ENCODE peak calls at places on chromosomes 12 and 14, in five cellular contexts. One of them, this sample, is unnamed.

GRCh38 chr14:22539831-22540230 is 49.2 kb downstream of the DAD1 start:
- DNase-seq in RKO: no peak
- DNase-seq in activated naive CD4-positive, alpha-beta T cell: no peak
- DNase-seq in HS-27A: no peak
- DNase-seq in brain microvascular endothelial cell: no peak
- DNase-seq in this sample: no peak

GRCh38 chr12:49055978-49056754 is 4.4 kb downstream of the KMT2D start:
- DNase-seq in activated naive CD4-positive, alpha-beta T cell: no peak
- DNase-seq in brain microvascular endothelial cell: peak
- DNase-seq in HS-27A: no peak
- DNase-seq in RKO: peak
- DNase-seq in this sample: peak

GRCh38 chr14:30553311-30553989 is 5.5 kb upstream of the G2E3 start:
- DNase-seq in activated naive CD4-positive, alpha-beta T cell: no peak
- DNase-seq in brain microvascular endothelial cell: peak
- DNase-seq in RKO: peak
- DNase-seq in HS-27A: no peak
- DNase-seq in this sample: no peak

GRCh38 chr12:52423035-52423434 is 11.1 kb downstream of the KRT75 start:
- DNase-seq in brain microvascular endothelial cell: no peak
- DNase-seq in activated naive CD4-positive, alpha-beta T cell: no peak
- DNase-seq in RKO: no peak
- DNase-seq in HS-27A: no peak
- DNase-seq in this sample: no peak

GRCh38 chr12:39532448-39532847 is 87.2 kb downstream of the ABCD2 start:
- DNase-seq in brain microvascular endothelial cell: no peak
- DNase-seq in HS-27A: no peak
- DNase-seq in RKO: no peak
- DNase-seq in activated naive CD4-positive, alpha-beta T cell: no peak
- DNase-seq in this sample: no peak

GRCh38 chr12:30822385-30823139 is 67.8 kb upstream of the CAPRIN2 start:
- DNase-seq in RKO: no peak
- DNase-seq in HS-27A: no peak
- DNase-seq in activated naive CD4-positive, alpha-beta T cell: no peak
- DNase-seq in brain microvascular endothelial cell: peak
- DNase-seq in this sample: no peak

GRCh38 chr12:10101042-10101579 is 2.3 kb upstream of the CLEC1A start:
- DNase-seq in HS-27A: no peak
- DNase-seq in brain microvascular endothelial cell: no peak
- DNase-seq in RKO: no peak
- DNase-seq in activated naive CD4-positive, alpha-beta T cell: no peak
- DNase-seq in this sample: no peak

GRCh38 chr12:38906482-38907170 is 1.2 kb upstream of the CPNE8 start:
- DNase-seq in HS-27A: peak
- DNase-seq in brain microvascular endothelial cell: peak
- DNase-seq in RKO: no peak
- DNase-seq in activated naive CD4-positive, alpha-beta T cell: peak
- DNase-seq in this sample: peak

GRCh38 chr12:18850752-18851151 is 112.8 kb downstream of the CAPZA3 start:
- DNase-seq in RKO: no peak
- DNase-seq in activated naive CD4-positive, alpha-beta T cell: no peak
- DNase-seq in HS-27A: no peak
- DNase-seq in brain microvascular endothelial cell: no peak
- DNase-seq in this sample: no peak

GRCh38 chr12:84920331-84920730 is 7.7 kb upstream of the SLC6A15 start:
- DNase-seq in brain microvascular endothelial cell: peak
- DNase-seq in HS-27A: no peak
- DNase-seq in activated naive CD4-positive, alpha-beta T cell: no peak
- DNase-seq in RKO: peak
- DNase-seq in this sample: no peak

GRCh38 chr12:90842477-90842876 is 112.5 kb downstream of the CCER1 start:
- DNase-seq in activated naive CD4-positive, alpha-beta T cell: no peak
- DNase-seq in HS-27A: no peak
- DNase-seq in brain microvascular endothelial cell: no peak
- DNase-seq in RKO: no peak
- DNase-seq in this sample: no peak

GRCh38 chr14:36817071-36817930 is 155.6 kb downstream of the PAX9 start:
- DNase-seq in RKO: no peak
- DNase-seq in activated naive CD4-positive, alpha-beta T cell: no peak
- DNase-seq in HS-27A: no peak
- DNase-seq in brain microvascular endothelial cell: no peak
- DNase-seq in this sample: no peak

GRCh38 chr12:4002601-4003000 is 129.4 kb upstream of the PARP11 start:
- DNase-seq in activated naive CD4-positive, alpha-beta T cell: no peak
- DNase-seq in brain microvascular endothelial cell: no peak
- DNase-seq in HS-27A: no peak
- DNase-seq in RKO: no peak
- DNase-seq in this sample: no peak

GRCh38 chr12:120316798-120317257 is 10.8 kb downstream of the PLA2G1B start:
- DNase-seq in HS-27A: no peak
- DNase-seq in activated naive CD4-positive, alpha-beta T cell: no peak
- DNase-seq in RKO: no peak
- DNase-seq in brain microvascular endothelial cell: peak
- DNase-seq in this sample: no peak

GRCh38 chr14:83975435-83976222 is 1554.3 kb upstream of the FLRT2 start:
- DNase-seq in brain microvascular endothelial cell: peak
- DNase-seq in activated naive CD4-positive, alpha-beta T cell: no peak
- DNase-seq in RKO: no peak
- DNase-seq in HS-27A: no peak
- DNase-seq in this sample: peak

This sample was measured in dermis microvascular lymphatic vessel endothelial cell.